ENCODE peak calls at places on chromosomes 5 and 9, in four cellular contexts. C, E, M and U are unnamed samples.

GRCh38 chr5:90894866-90895420 is 336.3 kb downstream of the ADGRV1 start:
- DNase-seq in C (no peak), M (no peak), E (no peak), U (no peak)

GRCh38 chr9:33170464-33171156 is 3.5 kb upstream of the B4GALT1 start:
- DNase-seq in C (no peak), E (peak), M (peak), U (no peak)

GRCh38 chr5:150148408-150148927 is 7.2 kb downstream of the PDGFRB start:
- DNase-seq in C (no peak), E (no peak), M (no peak), U (no peak)

GRCh38 chr5:156253130-156253529 is 73.8 kb upstream of the SGCD start:
- DNase-seq in M (no peak), E (no peak), C (no peak), U (no peak)

GRCh38 chr9:83981126-83981871 is 694 bp downstream of the RMI1 start:
- DNase-seq in E (peak), C (no peak), M (peak), U (no peak)

GRCh38 chr5:68644971-68645370 is 429.4 kb downstream of the PIK3R1 start:
- DNase-seq in M (no peak), C (no peak), E (no peak), U (no peak)

GRCh38 chr9:32413424-32413823 is 29.0 kb downstream of the ACO1 start:
- DNase-seq in C (no peak), E (no peak), M (no peak), U (no peak)

GRCh38 chr9:92977279-92977678 is 30.0 kb downstream of the FGD3 start:
- DNase-seq in E (no peak), M (no peak), C (no peak), U (no peak)

GRCh38 chr5:82387041-82387818 is 109.1 kb upstream of the RPS23 start:
- DNase-seq in M (no peak), C (no peak), E (no peak), U (no peak)

GRCh38 chr5:35030426-35030825 is 17.3 kb downstream of the AGXT2 start:
- DNase-seq in C (no peak), M (no peak), E (no peak), U (no peak)

GRCh38 chr9:132231019-132231701 is 69.3 kb downstream of the NTNG2 start:
- DNase-seq in C (no peak), M (no peak), E (no peak), U (no peak)

GRCh38 chr5:113514263-113514590 is 733 bp downstream of the YTHDC2 start:
- DNase-seq in M (no peak), E (no peak), C (no peak), U (no peak)

GRCh38 chr5:123151227-123151951 is 62.3 kb downstream of the PRDM6 start:
- DNase-seq in E (no peak), M (no peak), C (no peak), U (no peak)

GRCh38 chr5:176621661-176622079 is 8.7 kb downstream of the SNCB start:
- DNase-seq in E (no peak), M (no peak), C (no peak), U (no peak)

GRCh38 chr5:176620333-176620981 is 9.9 kb downstream of the SNCB start:
- DNase-seq in M (no peak), C (peak), E (no peak), U (no peak)

GRCh38 chr5:176619569-176620332 is 9.8 kb upstream of the GPRIN1 start:
- DNase-seq in E (no peak), C (no peak), M (no peak), U (no peak)

GRCh38 chr5:176618783-176619182 is 8.8 kb upstream of the GPRIN1 start:
- DNase-seq in C (no peak), E (no peak), M (no peak), U (no peak)

GRCh38 chr5:176619203-176619568 is 9.2 kb upstream of the GPRIN1 start:
- DNase-seq in M (peak), E (peak), C (peak), U (no peak)
- H3K4me3 ChIP-seq in M (peak), E (peak), C (peak), U (peak)

GRCh38 chr9:112041536-112042243 is 133.4 kb downstream of the SUSD1 start:
- DNase-seq in M (no peak), E (no peak), C (no peak), U (no peak)
- TF ChIP-seq EP300 in M (peak), E (no peak), C (no peak), U (peak)

GRCh38 chr9:129138476-129139232 is 27.4 kb downstream of the PTPA start:
- DNase-seq in M (peak), E (peak), C (no peak), U (no peak)
- TF ChIP-seq POLR2AphosphoS5 in M (peak), E (peak), C (no peak), U (no peak)

GRCh38 chr9:125374443-125375309 is 113.0 kb downstream of the GAPVD1 start:
- DNase-seq in E (peak), M (peak), C (peak), U (no peak)
- H3K4me3 ChIP-seq in E (peak), M (peak), C (peak), U (peak)

DNA sequence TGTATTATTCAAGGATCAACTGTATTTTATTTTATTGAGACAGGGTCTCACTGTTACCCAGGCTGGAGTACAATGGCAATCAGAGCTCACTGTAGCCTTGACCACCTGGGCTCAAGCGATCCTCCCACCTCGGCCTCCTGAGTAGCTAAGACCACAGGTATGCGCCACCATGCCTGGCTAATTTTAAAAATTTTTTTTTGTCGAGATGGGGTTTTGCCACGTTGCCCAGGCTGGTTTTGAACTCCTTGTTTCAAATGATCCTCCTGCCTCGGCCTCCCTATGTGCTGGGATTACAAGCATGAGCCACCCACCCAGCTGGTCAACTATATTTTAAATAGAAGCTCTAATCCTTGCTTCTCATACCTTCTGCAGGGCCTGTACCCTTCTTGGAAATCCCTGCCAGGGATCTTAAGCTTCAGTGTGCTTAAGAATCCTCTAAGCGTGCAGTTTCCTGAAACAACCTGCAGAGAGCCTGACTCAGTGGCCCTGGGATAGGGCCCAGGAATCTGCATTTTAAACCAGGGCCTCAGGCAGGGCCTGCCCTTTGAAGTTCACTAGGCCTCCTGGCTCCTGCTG is 2.9 kb downstream of the AKNA start:
- DNase-seq in M (no peak), C (no peak), E (no peak), U (no peak)
- TF ChIP-seq EP300 in M (no peak), C (no peak), E (no peak), U (no peak)

DNA sequence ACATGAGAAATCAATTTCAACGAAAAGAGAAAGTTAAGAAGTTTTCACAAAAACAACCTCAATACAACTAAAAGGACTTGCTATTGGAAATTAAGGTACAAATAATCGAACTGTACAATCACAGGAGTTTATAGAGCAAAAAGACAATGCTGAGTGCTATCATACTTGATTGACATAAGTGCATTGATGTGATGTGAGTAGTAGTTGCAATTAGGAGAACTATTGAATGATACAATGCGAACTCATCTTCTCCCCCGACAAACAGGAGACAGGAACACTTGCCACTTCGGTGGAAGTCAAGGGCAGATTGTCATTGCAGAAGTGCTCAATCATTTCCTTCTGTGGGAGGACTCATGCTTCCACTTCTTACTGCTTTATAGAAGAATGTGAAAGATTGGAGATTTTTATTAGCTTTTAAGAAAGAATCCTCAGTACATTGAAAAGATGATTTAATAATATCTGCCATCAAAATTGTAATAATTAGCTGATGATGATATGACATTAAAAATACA is 276.6 kb upstream of the MPDZ start:
- DNase-seq in C (no peak), M (no peak), E (no peak), U (no peak)
- TF ChIP-seq POLR2AphosphoS5 in C (no peak), M (no peak), E (no peak), U (no peak)

GRCh38 chr5:2651116-2651515 is 100.4 kb downstream of the IRX2 start:
- DNase-seq in M (no peak), C (no peak), E (no peak), U (no peak)
- H3K4me3 ChIP-seq in M (no peak), C (no peak), E (no peak), U (no peak)